ENCODE peak calls at places on chromosomes 12 and 14, in four cellular contexts. One of them, this sample, is unnamed.

GRCh38 chr14:61145258-61145902 is 135.8 kb downstream of the TMEM30B start:
- DNase-seq in H1: no peak
- DNase-seq in K562: no peak
- DNase-seq in HepG2: no peak
- DNase-seq in this sample: no peak

GRCh38 chr12:113276306-113276705 is 55.0 kb downstream of the TPCN1 start:
- DNase-seq in H1: no peak
- DNase-seq in K562: no peak
- DNase-seq in HepG2: no peak
- DNase-seq in this sample: no peak

GRCh38 chr12:24111591-24111990 is 162.1 kb upstream of the SOX5 start:
- DNase-seq in H1: no peak
- DNase-seq in K562: no peak
- DNase-seq in HepG2: no peak
- DNase-seq in this sample: no peak

GRCh38 chr14:89237923-89238529 is 179.0 kb downstream of the FOXN3 start:
- DNase-seq in H1: no peak
- DNase-seq in K562: no peak
- DNase-seq in HepG2: no peak
- DNase-seq in this sample: peak

GRCh38 chr14:96888593-96888992 is 91.4 kb downstream of the VRK1 start:
- DNase-seq in H1: no peak
- DNase-seq in K562: no peak
- DNase-seq in HepG2: no peak
- DNase-seq in this sample: no peak

GRCh38 chr12:119678459-119678858 is 10.5 kb downstream of the PRKAB1 start:
- DNase-seq in H1: no peak
- DNase-seq in K562: no peak
- DNase-seq in HepG2: no peak
- DNase-seq in this sample: no peak

GRCh38 chr12:124599074-124599999 is 31.9 kb upstream of the NCOR2 start:
- DNase-seq in H1: no peak
- DNase-seq in K562: no peak
- DNase-seq in HepG2: no peak
- DNase-seq in this sample: no peak

GRCh38 chr12:85468356-85469157 is 188.5 kb downstream of the ALX1 start:
- DNase-seq in H1: no peak
- DNase-seq in K562: peak
- DNase-seq in HepG2: peak
- DNase-seq in this sample: peak

GRCh38 chr14:64702493-64703392 is 1.5 kb upstream of the PLEKHG3 start:
- DNase-seq in H1: no peak
- DNase-seq in K562: no peak
- DNase-seq in HepG2: no peak
- DNase-seq in this sample: no peak

GRCh38 chr14:96016761-96017160 is 22.4 kb upstream of the C14orf132 start:
- DNase-seq in H1: no peak
- DNase-seq in K562: no peak
- DNase-seq in HepG2: no peak
- DNase-seq in this sample: no peak

GRCh38 chr12:21276826-21277225 is 57.9 kb downstream of the SLCO1A2 start:
- DNase-seq in H1: no peak
- DNase-seq in K562: no peak
- DNase-seq in HepG2: no peak
- DNase-seq in this sample: no peak
- TF ChIP-seq PHF8 in H1: no peak
- TF ChIP-seq PHF8 in K562: no peak
- TF ChIP-seq PHF8 in HepG2: no peak
- TF ChIP-seq PHF8 in this sample: no peak

GRCh38 chr12:690466-690865 is 27.2 kb upstream of the NINJ2 start:
- DNase-seq in H1: no peak
- DNase-seq in K562: no peak
- DNase-seq in HepG2: no peak
- DNase-seq in this sample: no peak
- TF ChIP-seq PHF8 in H1: no peak
- TF ChIP-seq PHF8 in K562: no peak
- TF ChIP-seq PHF8 in HepG2: no peak
- TF ChIP-seq PHF8 in this sample: no peak

GRCh38 chr14:22024117-22024516 is 350.5 kb upstream of the OR4E1 start:
- DNase-seq in H1: no peak
- DNase-seq in K562: no peak
- DNase-seq in HepG2: no peak
- DNase-seq in this sample: no peak

GRCh38 chr14:22026527-22026926 is 352.9 kb upstream of the OR4E1 start:
- DNase-seq in H1: no peak
- DNase-seq in K562: no peak
- DNase-seq in HepG2: no peak
- DNase-seq in this sample: no peak

GRCh38 chr14:22025884-22026283 is 352.3 kb upstream of the OR4E1 start:
- DNase-seq in H1: no peak
- DNase-seq in K562: no peak
- DNase-seq in HepG2: no peak
- DNase-seq in this sample: no peak
- TF ChIP-seq PHF8 in H1: no peak
- TF ChIP-seq PHF8 in K562: no peak
- TF ChIP-seq PHF8 in HepG2: no peak
- TF ChIP-seq PHF8 in this sample: no peak

GRCh38 chr12:42373669-42374068 is 47.7 kb downstream of the PPHLN1 start:
- DNase-seq in H1: no peak
- DNase-seq in K562: no peak
- DNase-seq in HepG2: no peak
- DNase-seq in this sample: no peak

GRCh38 chr12:42370013-42370412 is 44.0 kb downstream of the PPHLN1 start:
- DNase-seq in H1: no peak
- DNase-seq in K562: no peak
- DNase-seq in HepG2: no peak
- DNase-seq in this sample: no peak

DNA sequence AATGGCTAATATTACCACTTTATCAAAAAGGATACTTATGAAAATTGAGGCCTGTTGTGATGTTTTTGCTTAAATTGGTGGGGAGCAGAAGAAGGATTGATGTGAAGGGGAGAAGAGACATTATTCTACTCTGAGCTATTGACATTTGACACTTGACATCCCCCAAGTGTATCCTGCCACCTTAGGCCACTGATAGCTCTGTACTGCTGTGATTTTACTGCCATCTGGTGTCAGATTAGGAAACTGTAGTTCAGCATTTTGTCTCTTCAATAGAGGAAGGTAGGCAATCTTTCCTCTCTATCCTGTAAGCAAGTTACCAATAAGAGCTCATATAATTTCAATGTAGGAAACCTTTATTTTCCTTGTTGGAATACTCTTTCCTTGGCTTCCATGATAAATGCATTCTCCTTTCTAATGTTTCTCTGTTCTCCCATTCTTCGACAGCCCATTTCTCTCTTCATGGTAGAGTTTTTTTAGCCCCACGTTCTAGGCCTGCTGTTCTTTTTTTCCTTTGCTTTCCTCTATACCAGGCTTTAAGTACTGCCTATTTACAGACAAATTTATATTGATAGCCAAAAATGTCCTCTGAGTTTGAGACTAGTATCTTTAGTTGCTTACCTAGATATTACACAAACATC is 46.3 kb downstream of the PPHLN1 start:
- DNase-seq in H1: no peak
- DNase-seq in K562: peak
- DNase-seq in HepG2: peak
- DNase-seq in this sample: peak
- TF ChIP-seq PHF8 in H1: no peak
- TF ChIP-seq PHF8 in K562: no peak
- TF ChIP-seq PHF8 in HepG2: no peak
- TF ChIP-seq PHF8 in this sample: no peak

DNA sequence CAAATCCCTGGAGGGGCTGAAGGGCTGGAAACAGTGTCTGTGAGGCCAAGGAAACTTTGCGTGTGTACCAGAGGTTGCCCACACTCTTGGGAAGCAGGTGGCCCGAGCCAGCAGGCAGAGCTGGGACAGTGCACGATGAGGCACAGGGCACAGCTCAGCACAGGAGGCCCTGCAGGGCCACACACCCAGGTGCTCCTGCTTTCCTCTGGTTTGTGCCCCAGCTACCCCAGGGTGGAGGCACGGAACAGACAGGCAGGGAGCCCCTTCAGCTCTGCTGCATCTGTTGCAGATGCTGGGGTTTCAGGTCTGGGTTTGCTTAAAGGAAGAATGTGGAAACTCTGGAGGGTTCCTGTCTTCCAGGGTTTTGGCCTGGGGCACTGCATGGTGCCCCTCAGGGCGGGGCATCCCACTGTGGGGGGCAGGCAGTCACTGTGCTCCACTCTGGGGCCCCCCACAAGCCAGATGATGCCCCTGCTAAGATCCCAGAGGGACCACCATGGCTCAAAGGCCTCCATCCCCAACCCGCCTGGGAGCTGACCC is 8.6 kb downstream of the TMEM179 start:
- DNase-seq in H1: no peak
- DNase-seq in K562: no peak
- DNase-seq in HepG2: no peak
- DNase-seq in this sample: no peak
- TF ChIP-seq PHF8 in H1: no peak
- TF ChIP-seq PHF8 in K562: no peak
- TF ChIP-seq PHF8 in HepG2: no peak
- TF ChIP-seq PHF8 in this sample: no peak

GRCh38 chr14:66752109-66752508 is 244.2 kb downstream of the GPHN start:
- DNase-seq in H1: no peak
- DNase-seq in K562: no peak
- DNase-seq in HepG2: no peak
- DNase-seq in this sample: no peak

GRCh38 chr14:66745078-66745477 is 237.1 kb downstream of the GPHN start:
- DNase-seq in H1: no peak
- DNase-seq in K562: no peak
- DNase-seq in HepG2: no peak
- DNase-seq in this sample: no peak

DNA sequence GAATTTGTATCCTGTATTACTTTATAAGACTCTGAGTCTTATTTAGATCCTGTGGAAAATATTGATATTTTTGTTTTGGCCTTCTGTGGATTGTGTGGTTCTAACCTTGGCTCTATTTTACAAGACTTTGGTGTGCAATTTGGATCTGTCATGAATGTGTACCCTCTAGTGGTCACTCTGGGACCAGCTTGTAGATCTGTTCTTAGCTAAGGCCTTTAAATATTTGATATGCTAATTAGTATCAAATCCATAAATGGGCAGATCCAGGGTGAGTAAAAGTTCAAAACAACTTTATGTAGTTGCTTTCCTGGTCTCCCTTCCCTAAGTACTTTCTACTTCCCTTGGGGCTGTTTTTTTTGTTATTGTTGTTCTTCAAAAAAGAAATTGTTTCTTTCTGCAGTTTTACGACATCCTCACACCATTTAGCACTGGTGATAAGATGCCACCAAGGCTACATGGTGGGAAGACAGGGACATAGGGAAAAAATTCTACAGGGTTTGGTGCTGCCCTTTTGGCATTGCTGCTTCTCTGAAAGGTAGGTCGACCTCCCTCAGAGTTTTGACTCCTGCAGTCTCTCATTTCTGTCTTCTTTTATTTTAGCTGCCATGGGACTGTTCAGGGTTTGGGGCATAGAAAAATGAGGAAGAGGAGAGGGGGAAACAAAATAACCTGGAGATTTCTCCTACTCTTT is 238.5 kb downstream of the GPHN start:
- DNase-seq in H1: no peak
- DNase-seq in K562: peak
- DNase-seq in HepG2: peak
- DNase-seq in this sample: peak
- TF ChIP-seq PHF8 in H1: no peak
- TF ChIP-seq PHF8 in K562: no peak
- TF ChIP-seq PHF8 in HepG2: no peak
- TF ChIP-seq PHF8 in this sample: no peak

DNA sequence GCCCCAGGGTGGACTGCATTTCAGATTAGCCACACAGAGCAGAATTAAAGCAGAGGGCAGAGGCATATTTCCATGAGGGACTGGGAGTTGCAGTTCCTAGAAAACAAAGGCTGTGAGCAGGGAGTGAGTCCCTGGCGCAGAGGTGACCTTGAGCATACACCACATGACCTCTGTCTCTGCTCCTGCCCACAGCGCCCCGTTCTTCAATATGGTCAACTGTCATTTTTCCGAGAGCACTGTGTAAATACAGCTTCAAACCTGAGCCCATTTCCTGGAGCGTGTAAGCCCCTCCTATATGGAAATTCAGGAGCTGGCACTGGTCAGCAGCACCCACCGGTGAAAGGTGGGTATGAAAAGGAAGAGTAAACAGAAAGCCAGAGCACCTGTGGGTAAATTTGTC is 192.2 kb upstream of the PELI2 start:
- DNase-seq in H1: no peak
- DNase-seq in K562: no peak
- DNase-seq in HepG2: peak
- DNase-seq in this sample: no peak
- TF ChIP-seq PHF8 in H1: no peak
- TF ChIP-seq PHF8 in K562: no peak
- TF ChIP-seq PHF8 in HepG2: no peak
- TF ChIP-seq PHF8 in this sample: no peak

GRCh38 chr14:86802726-86803125 is 1190.3 kb downstream of the GALC start:
- DNase-seq in H1: no peak
- DNase-seq in K562: no peak
- DNase-seq in HepG2: no peak
- DNase-seq in this sample: no peak

GRCh38 chr14:86796221-86797074 is 1196.5 kb downstream of the GALC start:
- DNase-seq in H1: no peak
- DNase-seq in K562: no peak
- DNase-seq in HepG2: peak
- DNase-seq in this sample: no peak

GRCh38 chr14:86797075-86797351 is 1196.0 kb downstream of the GALC start:
- DNase-seq in H1: no peak
- DNase-seq in K562: no peak
- DNase-seq in HepG2: no peak
- DNase-seq in this sample: no peak

GRCh38 chr14:86798330-86798729 is 1194.7 kb downstream of the GALC start:
- DNase-seq in H1: no peak
- DNase-seq in K562: no peak
- DNase-seq in HepG2: no peak
- DNase-seq in this sample: no peak

GRCh38 chr14:86799244-86799647 is 1193.7 kb downstream of the GALC start:
- DNase-seq in H1: no peak
- DNase-seq in K562: no peak
- DNase-seq in HepG2: peak
- DNase-seq in this sample: no peak
- TF ChIP-seq PHF8 in H1: no peak
- TF ChIP-seq PHF8 in K562: no peak
- TF ChIP-seq PHF8 in HepG2: no peak
- TF ChIP-seq PHF8 in this sample: no peak